ENCODE peak calls at places on chromosomes 3 and 15, in nine cellular contexts. One of them, this sample, is unnamed.

GRCh38 chr15:85758655-85758978 is 36.1 kb downstream of the KLHL25 start:
- DNase-seq in IMR-90: no peak
- DNase-seq in stimulated activated CD8-positive, alpha-beta memory T cell treated with anti-CD3 and anti-CD28 coated beads, Interleukin-7, amount 100 ng/mL, for 1 hour: no peak
- DNase-seq in OCI-M1: no peak
- DNase-seq in AG08395: no peak
- DNase-seq in NCI-H460: no peak
- DNase-seq in ureter: no peak
- DNase-seq in aorta: no peak
- DNase-seq in T1000: no peak
- DNase-seq in this sample: no peak

GRCh38 chr15:32706704-32707103 is 11.1 kb upstream of the GREM1 start:
- DNase-seq in AG08395: peak; percentile 66
- DNase-seq in IMR-90: no peak
- DNase-seq in aorta: no peak
- DNase-seq in NCI-H460: no peak
- DNase-seq in OCI-M1: no peak
- DNase-seq in stimulated activated CD8-positive, alpha-beta memory T cell treated with anti-CD3 and anti-CD28 coated beads, Interleukin-7, amount 100 ng/mL, for 1 hour: no peak
- DNase-seq in T1000: peak; percentile 54
- DNase-seq in ureter: no peak
- DNase-seq in this sample: no peak

GRCh38 chr3:152760024-152760563 is 74.8 kb upstream of the P2RY1 start:
- DNase-seq in aorta: no peak
- DNase-seq in T1000: no peak
- DNase-seq in AG08395: no peak
- DNase-seq in NCI-H460: no peak
- DNase-seq in stimulated activated CD8-positive, alpha-beta memory T cell treated with anti-CD3 and anti-CD28 coated beads, Interleukin-7, amount 100 ng/mL, for 1 hour: no peak
- DNase-seq in IMR-90: no peak
- DNase-seq in OCI-M1: no peak
- DNase-seq in ureter: no peak
- DNase-seq in this sample: no peak

GRCh38 chr15:84400017-84400740 is 164.6 kb downstream of the GOLGA6L4 start:
- DNase-seq in OCI-M1: no peak
- DNase-seq in IMR-90: no peak
- DNase-seq in ureter: peak; percentile 31
- DNase-seq in stimulated activated CD8-positive, alpha-beta memory T cell treated with anti-CD3 and anti-CD28 coated beads, Interleukin-7, amount 100 ng/mL, for 1 hour: no peak
- DNase-seq in AG08395: no peak
- DNase-seq in NCI-H460: no peak
- DNase-seq in aorta: no peak
- DNase-seq in T1000: no peak
- DNase-seq in this sample: no peak

GRCh38 chr15:29920515-29920914 is 98.2 kb upstream of the TJP1 start:
- DNase-seq in aorta: no peak
- DNase-seq in OCI-M1: no peak
- DNase-seq in IMR-90: peak; percentile 49
- DNase-seq in ureter: peak; percentile 58
- DNase-seq in AG08395: no peak
- DNase-seq in stimulated activated CD8-positive, alpha-beta memory T cell treated with anti-CD3 and anti-CD28 coated beads, Interleukin-7, amount 100 ng/mL, for 1 hour: no peak
- DNase-seq in NCI-H460: no peak
- DNase-seq in T1000: no peak
- DNase-seq in this sample: peak; percentile 75

GRCh38 chr3:127014536-127015281 is 31.8 kb downstream of the PLXNA1 start:
- DNase-seq in AG08395: no peak
- DNase-seq in ureter: no peak
- DNase-seq in stimulated activated CD8-positive, alpha-beta memory T cell treated with anti-CD3 and anti-CD28 coated beads, Interleukin-7, amount 100 ng/mL, for 1 hour: no peak
- DNase-seq in NCI-H460: no peak
- DNase-seq in aorta: no peak
- DNase-seq in OCI-M1: no peak
- DNase-seq in T1000: no peak
- DNase-seq in IMR-90: no peak
- DNase-seq in this sample: no peak

GRCh38 chr3:174862101-174862500 is 3.0 kb downstream of the NAALADL2 start:
- DNase-seq in aorta: no peak
- DNase-seq in T1000: no peak
- DNase-seq in IMR-90: no peak
- DNase-seq in ureter: no peak
- DNase-seq in NCI-H460: no peak
- DNase-seq in AG08395: no peak
- DNase-seq in stimulated activated CD8-positive, alpha-beta memory T cell treated with anti-CD3 and anti-CD28 coated beads, Interleukin-7, amount 100 ng/mL, for 1 hour: no peak
- DNase-seq in OCI-M1: peak; percentile 21
- DNase-seq in this sample: no peak

GRCh38 chr3:9194509-9195184 is 54.8 kb downstream of the SRGAP3 start:
- DNase-seq in NCI-H460: no peak
- DNase-seq in aorta: no peak
- DNase-seq in ureter: no peak
- DNase-seq in AG08395: no peak
- DNase-seq in stimulated activated CD8-positive, alpha-beta memory T cell treated with anti-CD3 and anti-CD28 coated beads, Interleukin-7, amount 100 ng/mL, for 1 hour: no peak
- DNase-seq in OCI-M1: no peak
- DNase-seq in IMR-90: no peak
- DNase-seq in T1000: no peak
- DNase-seq in this sample: no peak

GRCh38 chr3:62632510-62633294 is 242.5 kb downstream of the CADPS start:
- DNase-seq in NCI-H460: no peak
- DNase-seq in ureter: no peak
- DNase-seq in stimulated activated CD8-positive, alpha-beta memory T cell treated with anti-CD3 and anti-CD28 coated beads, Interleukin-7, amount 100 ng/mL, for 1 hour: no peak
- DNase-seq in AG08395: peak; percentile 18
- DNase-seq in IMR-90: no peak
- DNase-seq in T1000: no peak
- DNase-seq in OCI-M1: no peak
- DNase-seq in aorta: no peak
- DNase-seq in this sample: no peak

GRCh38 chr15:81040757-81041156 is 40.0 kb downstream of the TLNRD1 start:
- DNase-seq in T1000: no peak
- DNase-seq in aorta: no peak
- DNase-seq in IMR-90: no peak
- DNase-seq in AG08395: no peak
- DNase-seq in NCI-H460: no peak
- DNase-seq in stimulated activated CD8-positive, alpha-beta memory T cell treated with anti-CD3 and anti-CD28 coated beads, Interleukin-7, amount 100 ng/mL, for 1 hour: no peak
- DNase-seq in OCI-M1: no peak
- DNase-seq in ureter: no peak
- DNase-seq in this sample: no peak

GRCh38 chr15:59020321-59020720 is 32.9 kb downstream of the RNF111 start:
- DNase-seq in T1000: no peak
- DNase-seq in NCI-H460: no peak
- DNase-seq in stimulated activated CD8-positive, alpha-beta memory T cell treated with anti-CD3 and anti-CD28 coated beads, Interleukin-7, amount 100 ng/mL, for 1 hour: no peak
- DNase-seq in OCI-M1: no peak
- DNase-seq in AG08395: no peak
- DNase-seq in ureter: no peak
- DNase-seq in IMR-90: no peak
- DNase-seq in aorta: no peak
- DNase-seq in this sample: no peak

GRCh38 chr3:17638351-17638750 is 104.1 kb downstream of the TBC1D5 start:
- DNase-seq in AG08395: no peak
- DNase-seq in ureter: no peak
- DNase-seq in stimulated activated CD8-positive, alpha-beta memory T cell treated with anti-CD3 and anti-CD28 coated beads, Interleukin-7, amount 100 ng/mL, for 1 hour: no peak
- DNase-seq in IMR-90: peak; percentile 30
- DNase-seq in T1000: no peak
- DNase-seq in aorta: no peak
- DNase-seq in NCI-H460: no peak
- DNase-seq in OCI-M1: no peak
- DNase-seq in this sample: no peak

GRCh38 chr15:48647963-48648362 is 2.5 kb upstream of the FBN1 start:
- DNase-seq in IMR-90: peak; percentile 56
- DNase-seq in T1000: no peak
- DNase-seq in NCI-H460: no peak
- DNase-seq in OCI-M1: peak; percentile 45
- DNase-seq in ureter: no peak
- DNase-seq in AG08395: peak; percentile 54
- DNase-seq in aorta: no peak
- DNase-seq in stimulated activated CD8-positive, alpha-beta memory T cell treated with anti-CD3 and anti-CD28 coated beads, Interleukin-7, amount 100 ng/mL, for 1 hour: no peak
- DNase-seq in this sample: no peak

GRCh38 chr15:78671626-78672211 is 30.7 kb upstream of the CHRNB4 start:
- DNase-seq in aorta: no peak
- DNase-seq in IMR-90: no peak
- DNase-seq in AG08395: no peak
- DNase-seq in stimulated activated CD8-positive, alpha-beta memory T cell treated with anti-CD3 and anti-CD28 coated beads, Interleukin-7, amount 100 ng/mL, for 1 hour: no peak
- DNase-seq in ureter: no peak
- DNase-seq in NCI-H460: no peak
- DNase-seq in T1000: no peak
- DNase-seq in OCI-M1: no peak
- DNase-seq in this sample: no peak

GRCh38 chr15:72163719-72164118 is 33.9 kb downstream of the GRAMD2A start:
- DNase-seq in NCI-H460: no peak
- DNase-seq in ureter: no peak
- DNase-seq in aorta: no peak
- DNase-seq in IMR-90: no peak
- DNase-seq in T1000: no peak
- DNase-seq in AG08395: no peak
- DNase-seq in OCI-M1: no peak
- DNase-seq in stimulated activated CD8-positive, alpha-beta memory T cell treated with anti-CD3 and anti-CD28 coated beads, Interleukin-7, amount 100 ng/mL, for 1 hour: no peak
- DNase-seq in this sample: no peak

GRCh38 chr3:101519685-101520365 is 6.8 kb upstream of the SENP7 start:
- DNase-seq in IMR-90: no peak
- DNase-seq in NCI-H460: no peak
- DNase-seq in stimulated activated CD8-positive, alpha-beta memory T cell treated with anti-CD3 and anti-CD28 coated beads, Interleukin-7, amount 100 ng/mL, for 1 hour: no peak
- DNase-seq in ureter: no peak
- DNase-seq in AG08395: no peak
- DNase-seq in T1000: no peak
- DNase-seq in OCI-M1: no peak
- DNase-seq in aorta: no peak
- DNase-seq in this sample: no peak

GRCh38 chr15:89174476-89174875 is 46.9 kb downstream of the RLBP1 start:
- DNase-seq in AG08395: no peak
- DNase-seq in ureter: no peak
- DNase-seq in T1000: no peak
- DNase-seq in OCI-M1: no peak
- DNase-seq in stimulated activated CD8-positive, alpha-beta memory T cell treated with anti-CD3 and anti-CD28 coated beads, Interleukin-7, amount 100 ng/mL, for 1 hour: no peak
- DNase-seq in NCI-H460: no peak
- DNase-seq in IMR-90: no peak
- DNase-seq in aorta: no peak
- DNase-seq in this sample: no peak

GRCh38 chr15:64137226-64137833 is 14.2 kb upstream of the SNX22 start:
- DNase-seq in T1000: no peak
- DNase-seq in NCI-H460: no peak
- DNase-seq in IMR-90: no peak
- DNase-seq in ureter: no peak
- DNase-seq in stimulated activated CD8-positive, alpha-beta memory T cell treated with anti-CD3 and anti-CD28 coated beads, Interleukin-7, amount 100 ng/mL, for 1 hour: no peak
- DNase-seq in OCI-M1: no peak
- DNase-seq in AG08395: no peak
- DNase-seq in aorta: no peak
- DNase-seq in this sample: peak; percentile 51

This sample was measured in RPMI8226.